ENCODE peak calls at places on chromosomes 4 and X, in seven cellular contexts. V is heart left ventricle, C is tibial nerve, D is transverse colon, H is A549, I is IMR-90, G is sigmoid colon. B is an unnamed sample.

GRCh38 chrX:9835585-9836210 is 49.5 kb downstream of the SHROOM2 start:
- DNase-seq in V (no peak), C (no peak), D (no peak), H (no peak), I (no peak), G (no peak), B (peak)

GRCh38 chr4:104128850-104129213 is 365.9 kb downstream of the CXXC4 start:
- DNase-seq in V (no peak), C (no peak), D (no peak), H (peak), I (no peak), G (no peak), B (no peak)

GRCh38 chrX:49627030-49627777 is 28.4 kb downstream of the GAGE1 start:
- DNase-seq in V (no peak), C (no peak), D (no peak), H (peak), I (no peak), G (no peak), B (no peak)

GRCh38 chr4:39151120-39151713 is 31.1 kb upstream of the WDR19 start:
- DNase-seq in V (no peak), C (no peak), D (no peak), H (no peak), I (peak), G (no peak), B (no peak)

GRCh38 chrX:55056820-55057690 is 17.8 kb upstream of the PAGE2B start:
- DNase-seq in V (no peak), C (no peak), D (no peak), H (no peak), I (peak), G (no peak), B (no peak)

GRCh38 chr4:145048817-145049216 is 49.2 kb downstream of the ANAPC10 start:
- DNase-seq in V (no peak), C (no peak), D (no peak), H (no peak), I (no peak), G (no peak), B (no peak)

GRCh38 chr4:84531689-84532088 is 32.6 kb upstream of the NKX6-1 start:
- DNase-seq in V (no peak), C (no peak), D (no peak), H (no peak), I (no peak), G (no peak), B (no peak)

GRCh38 chr4:78809928-78810835 is 34.0 kb downstream of the BMP2K start:
- DNase-seq in V (no peak), C (no peak), D (no peak), H (no peak), I (no peak), G (no peak), B (no peak)

GRCh38 chrX:118459494-118459893 is 36.1 kb upstream of the DOCK11 start:
- DNase-seq in V (no peak), C (no peak), D (no peak), H (peak), I (peak), G (no peak), B (no peak)

GRCh38 chr4:64095398-64095797 is 313.9 kb downstream of the TECRL start:
- DNase-seq in V (no peak), C (no peak), D (no peak), H (no peak), I (no peak), G (no peak), B (no peak)

GRCh38 chrX:11789809-11790208 is 31.8 kb downstream of the MSL3 start:
- DNase-seq in V (no peak), C (no peak), D (no peak), H (no peak), I (no peak), G (no peak), B (no peak)

GRCh38 chr4:81207793-81208192 is 7.2 kb downstream of the PRKG2 start:
- DNase-seq in V (no peak), C (no peak), D (no peak), H (no peak), I (peak), G (no peak), B (no peak)

GRCh38 chrX:129600981-129601424 is 53.8 kb downstream of the APLN start:
- DNase-seq in V (no peak), C (peak), D (no peak), H (peak), I (peak), G (no peak), B (peak)

GRCh38 chr4:78032929-78033328 is 24.2 kb upstream of the FRAS1 start:
- DNase-seq in V (no peak), C (no peak), D (no peak), H (no peak), I (no peak), G (no peak), B (no peak)

GRCh38 chrX:123993326-123993725 is 31.8 kb downstream of the STAG2 start:
- DNase-seq in V (no peak), C (no peak), D (no peak), H (no peak), I (peak), G (no peak), B (no peak)

GRCh38 chr4:86683983-86684382 is 89.9 kb downstream of the PTPN13 start:
- DNase-seq in V (no peak), C (no peak), D (no peak), H (no peak), I (no peak), G (no peak), B (no peak)

GRCh38 chr4:82785248-82786003 is 13.2 kb downstream of the SCD5 start:
- DNase-seq in V (no peak), C (no peak), D (no peak), H (peak), I (peak), G (no peak), B (no peak)

GRCh38 chr4:44563496-44563895 is 87.9 kb downstream of the YIPF7 start:
- DNase-seq in V (no peak), C (no peak), D (no peak), H (no peak), I (no peak), G (no peak), B (no peak)
- TF ChIP-seq POLR2A in V (no peak), C (no peak), D (no peak), H (no peak), I (no peak), G (no peak), B (no peak)

DNA sequence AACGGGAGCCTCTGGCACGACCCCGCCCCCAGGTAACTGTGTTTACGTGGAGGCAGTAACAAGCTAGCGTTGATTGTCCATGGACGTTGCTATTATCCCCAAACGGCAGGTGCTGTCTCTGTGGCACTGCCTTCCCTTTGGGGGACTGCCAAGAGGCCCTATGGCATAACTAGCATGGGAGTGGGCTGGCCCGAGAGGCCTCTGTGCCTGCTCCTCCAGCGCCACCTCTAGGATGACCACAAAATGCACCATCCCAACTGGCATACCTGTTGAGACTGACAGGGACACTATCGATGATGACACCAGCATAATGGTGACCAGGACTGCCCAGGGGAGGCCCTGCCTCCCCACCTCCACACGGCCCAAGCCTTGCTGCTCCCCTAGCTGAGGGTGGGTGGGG is 1.5 kb downstream of the SRPK3 start:
- DNase-seq in V (no peak), C (no peak), D (no peak), H (no peak), I (no peak), G (no peak), B (no peak)
- H3K4me3 ChIP-seq in V (no peak), C (no peak), D (no peak), H (no peak), I (no peak), G (peak), B (no peak)

GRCh38 chrX:23900220-23900797 is 7.4 kb downstream of the APOO start:
- DNase-seq in V (no peak), C (no peak), D (no peak), H (no peak), I (no peak), G (no peak), B (no peak)
- H3K27ac ChIP-seq in V (peak), C (no peak), D (peak), H (peak), I (no peak), G (peak), B (no peak)

DNA sequence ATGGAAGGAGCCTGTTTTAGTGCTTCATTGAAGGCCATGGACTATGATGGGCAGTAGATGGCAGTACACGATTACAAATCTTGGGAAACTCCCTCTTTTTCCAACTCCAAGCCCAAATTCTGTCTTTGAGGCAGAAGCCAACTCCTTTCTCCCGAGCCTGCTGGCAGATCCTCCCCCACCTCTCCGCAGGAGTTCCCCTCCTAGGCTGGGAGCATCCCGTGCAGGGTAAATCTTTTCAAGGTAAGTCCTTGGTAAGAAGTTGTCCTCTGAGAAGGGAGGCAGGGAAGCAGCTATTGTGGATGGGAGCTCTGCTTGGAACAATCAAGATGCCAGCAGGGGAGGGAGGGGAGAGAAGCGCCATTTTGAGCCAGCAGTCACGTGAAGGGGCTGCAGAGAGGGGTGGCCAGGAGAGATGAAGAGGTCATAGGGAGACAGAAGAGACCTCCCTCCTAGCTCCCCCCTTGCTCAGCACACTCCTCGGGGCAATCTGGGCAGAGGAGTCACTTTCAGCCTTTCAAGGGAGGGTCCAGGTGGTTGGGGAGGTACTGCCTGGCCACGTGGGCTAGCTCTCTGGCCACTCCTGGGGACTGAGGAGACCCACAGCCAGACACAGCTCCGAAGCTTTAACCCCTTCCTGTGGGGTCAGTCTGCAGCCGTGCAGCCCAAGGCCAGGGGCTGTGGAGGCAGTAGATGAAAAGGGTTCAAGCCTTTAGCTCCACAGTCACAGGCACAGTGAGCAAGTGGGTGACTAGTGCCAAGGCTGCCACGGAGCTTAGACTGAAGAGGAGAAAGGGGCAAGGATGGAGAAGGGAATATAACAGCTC is 9.6 kb downstream of the CC2D2A start:
- DNase-seq in V (no peak), C (no peak), D (no peak), H (peak), I (peak), G (peak), B (peak)
- TF ChIP-seq POLR2A in V (no peak), C (no peak), D (no peak), H (no peak), I (peak), G (no peak), B (no peak)

DNA sequence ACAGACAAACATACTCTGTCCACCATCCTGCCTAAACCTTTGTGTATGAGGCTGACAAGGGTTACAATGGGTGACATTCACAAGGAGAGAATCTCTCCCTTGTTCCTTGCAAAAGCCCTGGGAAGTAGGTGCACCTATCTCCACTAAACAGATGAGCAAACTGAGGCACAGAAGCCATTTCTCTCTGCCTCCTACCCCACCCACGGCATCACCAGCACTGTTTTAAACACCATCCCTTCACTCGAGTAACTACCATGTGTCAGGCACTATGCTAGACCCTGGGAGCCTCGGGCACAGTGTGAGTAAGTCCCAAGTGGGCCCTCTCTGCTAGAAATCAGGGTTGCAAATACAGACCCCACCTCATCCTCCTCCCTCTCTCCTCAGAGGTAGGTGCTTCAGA is 899 bp downstream of the LYAR start:
- DNase-seq in V (no peak), C (no peak), D (no peak), H (peak), I (no peak), G (no peak), B (no peak)
- H3K4me3 ChIP-seq in V (peak), C (peak), D (peak), H (peak), I (peak), G (peak), B (peak)

GRCh38 chrX:7147431-7147977 is at the start of gene STS:
- DNase-seq in V (peak), C (peak), D (peak), H (no peak), I (peak), G (peak), B (peak)

GRCh38 chrX:7145454-7145853 is 2.1 kb upstream of the STS start:
- DNase-seq in V (no peak), C (no peak), D (no peak), H (no peak), I (peak), G (no peak), B (no peak)

GRCh38 chrX:7146026-7146702 is 1.3 kb upstream of the STS start:
- DNase-seq in V (no peak), C (no peak), D (no peak), H (no peak), I (no peak), G (no peak), B (no peak)

GRCh38 chrX:7147978-7148824 is at the start of gene PUDP:
- DNase-seq in V (peak), C (peak), D (peak), H (peak), I (peak), G (peak), B (peak)

GRCh38 chrX:7146703-7147430 is 645 bp upstream of the STS start:
- DNase-seq in V (no peak), C (no peak), D (peak), H (no peak), I (no peak), G (peak), B (no peak)
- H3K27ac ChIP-seq in V (peak), C (peak), D (peak), H (peak), I (peak), G (peak), B (no peak)

GRCh38 chrX:48573690-48574269 is 504 bp upstream of the RBM3 start:
- DNase-seq in V (peak), C (peak), D (peak), H (peak), I (no peak), G (peak), B (peak)
- TF ChIP-seq POLR2A in V (no peak), C (no peak), D (no peak), H (no peak), I (no peak), G (no peak), B (no peak)

DNA sequence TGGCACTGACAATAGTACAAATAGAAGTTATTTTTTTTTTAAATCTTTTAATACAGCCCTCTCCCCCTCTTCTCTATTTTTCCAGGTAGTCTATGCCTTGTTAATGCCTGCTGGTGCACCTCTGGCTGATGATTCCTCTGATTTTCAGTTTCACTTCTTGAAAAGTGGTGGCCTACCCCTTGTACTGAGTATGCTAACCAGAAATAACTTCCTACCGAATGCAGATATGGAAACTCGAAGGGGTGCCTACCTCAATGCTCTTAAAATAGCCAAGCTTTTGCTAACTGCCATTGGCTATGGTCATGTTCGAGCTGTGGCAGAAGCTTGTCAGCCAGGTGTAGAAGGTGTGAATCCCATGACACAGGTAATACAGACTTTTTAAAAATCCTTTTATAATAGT is 99.1 kb downstream of the USP9X start:
- DNase-seq in V (no peak), C (no peak), D (no peak), H (no peak), I (no peak), G (no peak), B (no peak)
- H3K4me3 ChIP-seq in V (no peak), C (no peak), D (no peak), H (no peak), I (no peak), G (no peak), B (no peak)